ENCODE peak calls at places on chromosomes 13 and 19, in seven cellular contexts. K is hippocampal formation; W is CD8-positive, alpha-beta T cell; G is activated CD4-positive, alpha-beta T cell treated with anti-CD3 and anti-CD28 coated beads, Interleukin-2, amount 50 U/mL, for 48 hours; J is Calu3; D is pancreas; M is stimulated activated CD4-positive, alpha-beta T cell treated with anti-CD3 and anti-CD28 coated beads, Interleukin-4, amount 100 ng/mL, for 24 hours. I is an unnamed sample.

GRCh38 chr13:79314652-79315051 is 91.4 kb downstream of the RBM26 start:
- DNase-seq in M (no peak), J (no peak), K (no peak), W (no peak), D (no peak), G (no peak), I (no peak)

GRCh38 chr13:36431204-36432105 is 840 bp upstream of the CCNA1 start:
- DNase-seq in D (peak), K (no peak), G (peak), J (no peak), M (no peak), W (no peak), I (no peak)

GRCh38 chr13:44422755-44423643 is 49.4 kb downstream of the SERP2 start:
- DNase-seq in J (no peak), M (no peak), K (no peak), G (no peak), D (no peak), W (no peak), I (peak)

GRCh38 chr13:40186041-40186440 is 480.4 kb downstream of the FOXO1 start:
- DNase-seq in W (no peak), M (no peak), K (no peak), J (no peak), G (no peak), D (no peak), I (no peak)

GRCh38 chr13:33003458-33004019 is 12.7 kb upstream of the KL start:
- DNase-seq in M (no peak), K (no peak), D (no peak), W (no peak), G (no peak), J (no peak), I (no peak)

GRCh38 chr13:40191186-40191980 is 475.1 kb downstream of the FOXO1 start:
- DNase-seq in K (peak), J (no peak), G (no peak), M (no peak), D (no peak), W (no peak), I (no peak)

GRCh38 chr19:52648336-52648990 is 10.3 kb upstream of the ZNF83 start:
- DNase-seq in J (no peak), K (no peak), G (no peak), W (no peak), M (no peak), D (no peak), I (no peak)

GRCh38 chr13:102191951-102192461 is 209.8 kb downstream of the FGF14 start:
- DNase-seq in K (no peak), D (no peak), J (no peak), G (no peak), M (no peak), W (no peak), I (no peak)

GRCh38 chr13:112839347-112840105 is 129.5 kb upstream of the MCF2L start:
- DNase-seq in M (no peak), G (no peak), D (no peak), W (no peak), K (no peak), J (no peak), I (no peak)

GRCh38 chr13:79626924-79627323 is 146.0 kb downstream of the NDFIP2 start:
- DNase-seq in D (no peak), J (no peak), W (no peak), G (no peak), M (no peak), K (no peak), I (no peak)

GRCh38 chr13:48508001-48508400 is 24.9 kb downstream of the RCBTB2 start:
- DNase-seq in W (no peak), M (no peak), K (no peak), D (no peak), G (no peak), J (no peak), I (no peak)

GRCh38 chr13:43307921-43308433 is 284.6 kb downstream of the DNAJC15 start:
- DNase-seq in M (no peak), J (no peak), W (no peak), G (no peak), D (peak), K (peak), I (peak)

GRCh38 chr19:49808762-49809154 is 4.3 kb downstream of the FUZ start:
- DNase-seq in G (peak), J (peak), M (peak), D (peak), W (peak), K (peak), I (peak)

GRCh38 chr19:39413269-39413902 is 917 bp downstream of the PLEKHG2 start:
- DNase-seq in G (peak), J (peak), M (no peak), W (no peak), D (peak), K (no peak), I (peak)

GRCh38 chr13:100916943-100917342 is 242.3 kb upstream of the TMTC4 start:
- DNase-seq in G (no peak), K (no peak), M (no peak), J (no peak), W (no peak), D (no peak), I (no peak)

GRCh38 chr13:70668293-70668692 is 560.0 kb upstream of the KLHL1 start:
- DNase-seq in K (no peak), G (no peak), D (no peak), M (no peak), J (peak), W (no peak), I (no peak)

GRCh38 chr19:49020342-49020741 is 3.5 kb upstream of the LHB start:
- DNase-seq in W (no peak), K (no peak), J (no peak), G (no peak), D (peak), M (no peak), I (no peak)